ENCODE peak calls at places on chromosomes 5 and 9, in four cellular contexts. X, A, I and Y are unnamed samples.

GRCh38 chr5:14190194-14191164 is 47.3 kb downstream of the TRIO start:
- DNase-seq in X (no peak), A (no peak), I (peak), Y (no peak)

GRCh38 chr9:76680716-76681431 is 83.4 kb upstream of the PCA3 start:
- DNase-seq in X (no peak), A (no peak), I (peak), Y (no peak)

GRCh38 chr5:92371889-92372235 is 988.7 kb upstream of the ARRDC3 start:
- DNase-seq in X (no peak), A (no peak), I (no peak), Y (no peak)

GRCh38 chr5:56386046-56386445 is 152.9 kb upstream of the ANKRD55 start:
- DNase-seq in X (no peak), A (no peak), I (no peak), Y (no peak)

GRCh38 chr9:136808781-136809158 is 1.0 kb downstream of the RABL6 start:
- DNase-seq in X (no peak), A (no peak), I (peak), Y (no peak)

GRCh38 chr5:150651924-150652688 is 8.9 kb upstream of the MYOZ3 start:
- DNase-seq in X (no peak), A (no peak), I (no peak), Y (no peak)

GRCh38 chr9:5140151-5140550 is 45.3 kb downstream of the INSL6 start:
- DNase-seq in X (no peak), A (no peak), I (no peak), Y (no peak)

GRCh38 chr9:98635374-98635773 is 73.4 kb downstream of the GABBR2 start:
- DNase-seq in X (no peak), A (no peak), I (no peak), Y (no peak)

GRCh38 chr9:3880851-3881250 is 355.1 kb upstream of the RFX3 start:
- DNase-seq in X (no peak), A (no peak), I (peak), Y (no peak)

GRCh38 chr5:169343761-169344160 is 42.8 kb upstream of the SLIT3 start:
- DNase-seq in X (no peak), A (no peak), I (no peak), Y (no peak)

GRCh38 chr5:1430121-1430795 is 15.0 kb downstream of the SLC6A3 start:
- DNase-seq in X (no peak), A (no peak), I (no peak), Y (no peak)

GRCh38 chr9:114811301-114811700 is 5.5 kb upstream of the TNFSF15 start:
- DNase-seq in X (no peak), A (no peak), I (no peak), Y (no peak)

GRCh38 chr5:132497488-132497997 is 7.0 kb upstream of the IRF1 start:
- DNase-seq in X (no peak), A (no peak), I (peak), Y (peak)

GRCh38 chr5:81729276-81729675 is 21.6 kb downstream of the SSBP2 start:
- DNase-seq in X (no peak), A (no peak), I (no peak), Y (no peak)

GRCh38 chr9:115411993-115412452 is 294.1 kb upstream of the TNC start:
- DNase-seq in X (no peak), A (no peak), I (no peak), Y (no peak)

GRCh38 chr5:90853759-90854515 is 295.3 kb downstream of the ADGRV1 start:
- DNase-seq in X (no peak), A (no peak), I (no peak), Y (no peak)

GRCh38 chr5:152405145-152405544 is at the start of gene NMUR2:
- DNase-seq in X (peak), A (peak), I (no peak), Y (peak)

GRCh38 chr5:172694541-172694940 is 53.5 kb downstream of the NEURL1B start:
- DNase-seq in X (no peak), A (no peak), I (no peak), Y (no peak)

GRCh38 chr5:135738564-135738875 is 95.9 kb upstream of the SLC25A48 start:
- DNase-seq in X (no peak), A (no peak), I (no peak), Y (no peak)

GRCh38 chr5:176748073-176748966 is 62.0 kb upstream of the UNC5A start:
- DNase-seq in X (no peak), A (no peak), I (no peak), Y (no peak)

GRCh38 chr5:158563774-158564390 is 535.8 kb downstream of the EBF1 start:
- DNase-seq in X (no peak), A (no peak), I (no peak), Y (no peak)

GRCh38 chr5:135106136-135106535 is 72.1 kb upstream of the PITX1 start:
- DNase-seq in X (no peak), A (no peak), I (no peak), Y (no peak)

GRCh38 chr5:132376694-132377641 is 7.5 kb downstream of the SLC22A5 start:
- DNase-seq in X (no peak), A (no peak), I (no peak), Y (no peak)

GRCh38 chr9:79812099-79812498 is 240.3 kb downstream of the TLE4 start:
- DNase-seq in X (no peak), A (no peak), I (no peak), Y (no peak)

GRCh38 chr9:137478613-137479314 is 19.6 kb upstream of the NSMF start:
- DNase-seq in X (no peak), A (no peak), I (no peak), Y (peak)

GRCh38 chr9:92097997-92098482 is 17.2 kb downstream of the SPTLC1 start:
- DNase-seq in X (no peak), A (peak), I (no peak), Y (peak)

GRCh38 chr9:16816006-16816405 is 54.5 kb downstream of the BNC2 start:
- DNase-seq in X (no peak), A (no peak), I (no peak), Y (no peak)

GRCh38 chr9:99349870-99350269 is 127.8 kb downstream of the SEC61B start:
- DNase-seq in X (no peak), A (no peak), I (no peak), Y (no peak)

DNA sequence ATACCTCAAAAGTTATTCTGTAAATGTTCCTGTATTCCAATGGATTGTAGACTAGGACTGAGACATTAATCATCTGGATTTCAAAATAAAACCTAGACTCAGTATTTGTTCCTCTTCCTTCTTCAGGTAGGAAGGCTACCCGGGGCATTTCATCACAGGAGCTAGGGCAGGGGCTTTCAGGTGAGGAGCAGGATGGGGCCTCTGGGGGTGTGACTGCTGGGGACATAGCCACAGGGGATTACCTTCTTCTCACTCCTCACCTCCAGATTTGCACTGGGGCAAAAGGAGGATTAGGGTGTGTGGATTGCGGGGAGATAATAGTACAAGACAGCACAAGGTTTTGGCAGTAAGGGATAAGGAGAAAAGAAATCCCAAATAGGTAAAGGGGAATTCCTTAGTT is 37.9 kb upstream of the SRP19 start:
- DNase-seq in X (no peak), A (no peak), I (no peak), Y (no peak)
- H3K27ac ChIP-seq in X (no peak), A (no peak), I (no peak), Y (no peak)

DNA sequence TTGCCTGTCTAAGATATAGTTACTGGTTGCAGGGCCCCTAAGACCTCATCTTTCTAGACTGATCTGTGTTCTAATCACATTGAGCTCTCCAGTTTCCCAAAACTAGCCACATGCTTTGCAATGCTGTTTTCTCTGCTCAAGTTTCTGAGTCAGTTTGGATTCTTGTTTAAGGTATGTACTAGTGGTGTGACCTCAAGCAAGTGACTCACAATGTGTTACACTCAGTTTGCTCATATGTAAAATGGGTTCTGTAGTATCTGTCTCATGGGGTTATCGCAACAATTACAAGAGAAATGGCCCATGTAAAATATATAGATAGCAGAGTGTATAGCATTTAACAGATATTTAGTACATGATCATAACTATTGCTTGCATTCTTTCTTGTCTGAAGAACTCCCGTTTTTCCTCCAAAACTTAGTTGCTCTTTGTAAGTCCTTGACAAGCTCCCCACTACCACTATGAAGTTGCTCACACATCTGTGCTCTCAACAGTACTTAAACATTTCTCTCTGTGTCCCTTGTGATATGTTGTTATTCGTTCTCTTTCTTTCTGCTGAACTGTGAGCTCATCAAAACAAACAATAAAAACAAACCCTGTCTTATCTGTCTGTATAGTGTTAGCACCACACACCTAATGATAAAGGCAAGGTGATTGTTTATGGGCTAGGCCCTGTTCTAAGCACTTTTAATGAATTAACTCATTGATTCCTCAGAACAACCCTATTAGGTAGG is 153.2 kb upstream of the ELL2 start:
- DNase-seq in X (no peak), A (no peak), I (peak), Y (no peak)
- H2BK5ac ChIP-seq in X (no peak), A (no peak), I (no peak), Y (no peak)

GRCh38 chr5:77230727-77231469 is 20.4 kb downstream of the PDE8B start:
- DNase-seq in X (no peak), A (no peak), I (no peak), Y (no peak)
- H3K27ac ChIP-seq in X (no peak), A (no peak), I (no peak), Y (no peak)

DNA sequence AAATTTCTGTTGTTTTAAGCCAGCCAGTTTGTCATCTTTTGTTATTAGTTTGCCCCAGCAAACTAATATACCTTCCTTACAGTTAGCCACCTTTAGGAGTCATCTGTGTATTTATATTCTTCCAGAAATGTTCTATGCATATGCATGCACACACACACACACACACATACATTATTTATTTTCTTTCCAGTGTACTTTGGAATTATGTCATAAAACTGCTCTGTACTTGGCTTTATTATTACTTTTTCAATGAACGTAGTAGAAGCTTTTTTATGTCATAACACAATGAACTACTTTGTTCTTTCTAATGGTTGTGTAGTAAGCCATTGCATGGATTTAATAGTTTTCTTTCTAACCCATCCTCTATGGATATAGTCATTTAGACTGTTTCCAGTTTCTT is 26.5 kb upstream of the DAB2 start:
- DNase-seq in X (no peak), A (no peak), I (no peak), Y (no peak)
- H2BK5ac ChIP-seq in X (no peak), A (no peak), I (no peak), Y (no peak)